ENCODE peak calls at places on chromosome 14, in five cellular contexts. G is T-helper 2 cell; S is AG10803; B is CD8-positive, alpha-beta T cell; F is breast epithelium. N is an unnamed sample.

GRCh38 chr14:104724981-104725771 is 1.1 kb downstream of the ADSS1 start:
- DNase-seq in G (no peak), S (no peak), B (no peak), F (no peak), N (no peak)

GRCh38 chr14:103087343-103087835 is 3.4 kb downstream of the LBHD2 start:
- DNase-seq in G (no peak), S (no peak), B (peak; percentile 15), F (no peak), N (no peak)

GRCh38 chr14:60650382-60650961 is 1.2 kb upstream of the SIX1 start:
- DNase-seq in G (no peak), S (peak; percentile 47), B (no peak), F (no peak), N (no peak)

GRCh38 chr14:71143391-71144290 is 236.4 kb downstream of the PCNX1 start:
- DNase-seq in G (no peak), S (peak; percentile 80), B (peak; percentile 71), F (no peak), N (no peak)

GRCh38 chr14:102568115-102568614 is 24.3 kb upstream of the RCOR1 start:
- DNase-seq in G (no peak), S (no peak), B (peak; percentile 45), F (no peak), N (no peak)

GRCh38 chr14:89331398-89331797 is 85.6 kb downstream of the FOXN3 start:
- DNase-seq in G (no peak), S (no peak), B (no peak), F (no peak), N (no peak)

GRCh38 chr14:100826371-100827139 is 637 bp downstream of the MEG3 start:
- DNase-seq in G (no peak), S (peak; percentile 20), B (no peak), F (no peak), N (no peak)

GRCh38 chr14:37447883-37448391 is 147.1 kb downstream of the FOXA1 start:
- DNase-seq in G (no peak), S (no peak), B (no peak), F (no peak), N (no peak)

GRCh38 chr14:72254940-72255472 is 322.8 kb downstream of the RGS6 start:
- DNase-seq in G (no peak), S (no peak), B (no peak), F (no peak), N (no peak)

GRCh38 chr14:41449057-41449456 is 157.6 kb upstream of the LRFN5 start:
- DNase-seq in G (no peak), S (no peak), B (no peak), F (no peak), N (no peak)

GRCh38 chr14:81392976-81393643 is 7.0 kb downstream of the STON2 start:
- DNase-seq in G (no peak), S (no peak), B (no peak), F (no peak), N (no peak)

GRCh38 chr14:61459229-61459628 is 137.8 kb downstream of the PRKCH start:
- DNase-seq in G (no peak), S (no peak), B (no peak), F (no peak), N (no peak)

GRCh38 chr14:87443787-87444186 is 549.2 kb downstream of the GALC start:
- DNase-seq in G (no peak), S (no peak), B (no peak), F (no peak), N (no peak)

GRCh38 chr14:103695331-103696026 is 19.8 kb downstream of the XRCC3 start:
- DNase-seq in G (no peak), S (no peak), B (no peak), F (no peak), N (no peak)

GRCh38 chr14:54808326-54809161 is 94.1 kb downstream of the GCH1 start:
- DNase-seq in G (no peak), S (no peak), B (no peak), F (no peak), N (peak; percentile 46)

GRCh38 chr14:60744566-60744965 is 10.0 kb downstream of the MNAT1 start:
- DNase-seq in G (no peak), S (no peak), B (no peak), F (no peak), N (no peak)

GRCh38 chr14:31405106-31405505 is 15.2 kb downstream of the HEATR5A start:
- DNase-seq in G (no peak), S (no peak), B (no peak), F (no peak), N (no peak)

GRCh38 chr14:52185178-52185577 is 82.3 kb upstream of the PTGDR start:
- DNase-seq in G (no peak), S (no peak), B (no peak), F (no peak), N (no peak)

GRCh38 chr14:20683896-20684661 is at the start of gene RNASE4:
- DNase-seq in G (peak; percentile 66), S (peak; percentile 91), B (peak; percentile 77), F (peak; percentile 90), N (peak; percentile 90)

GRCh38 chr14:56207626-56208297 is 89.6 kb downstream of the PELI2 start:
- DNase-seq in G (no peak), S (peak; percentile 19), B (no peak), F (no peak), N (peak; percentile 13)

GRCh38 chr14:104968541-104969401 is 9.4 kb downstream of the AHNAK2 start:
- DNase-seq in G (no peak), S (peak; percentile 40), B (no peak), F (peak; percentile 82), N (no peak)

GRCh38 chr14:93430889-93431670 is at the start of gene UNC79:
- DNase-seq in G (no peak), S (no peak), B (no peak), F (no peak), N (no peak)

GRCh38 chr14:53032161-53032803 is 81.4 kb upstream of the FERMT2 start:
- DNase-seq in G (no peak), S (peak; percentile 94), B (no peak), F (no peak), N (no peak)